ENCODE peak calls at places on chromosomes 3 and 15, in ten cellular contexts. One of them, this sample, is unnamed.

GRCh38 chr3:143529018-143529478 is 319.2 kb downstream of the SLC9A9 start:
- DNase-seq in astrocyte: no peak
- DNase-seq in effector memory CD4-positive, alpha-beta T cell: no peak
- DNase-seq in heart left ventricle: no peak
- DNase-seq in PC-9: no peak
- DNase-seq in fibroblast of lung: peak; percentile 56
- DNase-seq in GM06990: no peak
- DNase-seq in MM.1S: no peak
- DNase-seq in transverse colon: peak; percentile 10
- DNase-seq in SK-N-SH: no peak
- DNase-seq in this sample: no peak

GRCh38 chr15:40240619-40241304 is 1.9 kb downstream of the PAK6 start:
- DNase-seq in PC-9: no peak
- DNase-seq in effector memory CD4-positive, alpha-beta T cell: no peak
- DNase-seq in SK-N-SH: no peak
- DNase-seq in heart left ventricle: no peak
- DNase-seq in transverse colon: no peak
- DNase-seq in GM06990: no peak
- DNase-seq in fibroblast of lung: no peak
- DNase-seq in astrocyte: no peak
- DNase-seq in MM.1S: no peak
- DNase-seq in this sample: no peak

GRCh38 chr3:187992609-187993008 is 161.3 kb upstream of the LPP start:
- DNase-seq in GM06990: no peak
- DNase-seq in astrocyte: no peak
- DNase-seq in SK-N-SH: no peak
- DNase-seq in transverse colon: no peak
- DNase-seq in effector memory CD4-positive, alpha-beta T cell: no peak
- DNase-seq in fibroblast of lung: no peak
- DNase-seq in MM.1S: no peak
- DNase-seq in PC-9: no peak
- DNase-seq in heart left ventricle: no peak
- DNase-seq in this sample: no peak

GRCh38 chr15:95174281-95174680 is 942.9 kb downstream of the MCTP2 start:
- DNase-seq in transverse colon: no peak
- DNase-seq in fibroblast of lung: peak; percentile 43
- DNase-seq in MM.1S: no peak
- DNase-seq in GM06990: no peak
- DNase-seq in SK-N-SH: no peak
- DNase-seq in effector memory CD4-positive, alpha-beta T cell: no peak
- DNase-seq in PC-9: no peak
- DNase-seq in heart left ventricle: no peak
- DNase-seq in astrocyte: peak; percentile 27
- DNase-seq in this sample: no peak

GRCh38 chr3:154795582-154795981 is 284.5 kb upstream of the MME start:
- DNase-seq in fibroblast of lung: peak; percentile 83
- DNase-seq in MM.1S: no peak
- DNase-seq in GM06990: no peak
- DNase-seq in astrocyte: peak; percentile 94
- DNase-seq in transverse colon: no peak
- DNase-seq in heart left ventricle: no peak
- DNase-seq in SK-N-SH: no peak
- DNase-seq in PC-9: no peak
- DNase-seq in effector memory CD4-positive, alpha-beta T cell: no peak
- DNase-seq in this sample: no peak

GRCh38 chr15:57158589-57158988 is 217.7 kb upstream of the CGNL1 start:
- DNase-seq in heart left ventricle: peak; percentile 39
- DNase-seq in MM.1S: no peak
- DNase-seq in PC-9: no peak
- DNase-seq in astrocyte: peak; percentile 52
- DNase-seq in SK-N-SH: peak; percentile 9
- DNase-seq in fibroblast of lung: no peak
- DNase-seq in effector memory CD4-positive, alpha-beta T cell: no peak
- DNase-seq in GM06990: no peak
- DNase-seq in transverse colon: no peak
- DNase-seq in this sample: no peak

GRCh38 chr3:36678216-36679013 is 85.9 kb downstream of the DCLK3 start:
- DNase-seq in effector memory CD4-positive, alpha-beta T cell: no peak
- DNase-seq in transverse colon: no peak
- DNase-seq in astrocyte: peak; percentile 81
- DNase-seq in heart left ventricle: no peak
- DNase-seq in SK-N-SH: no peak
- DNase-seq in MM.1S: no peak
- DNase-seq in PC-9: no peak
- DNase-seq in fibroblast of lung: peak; percentile 42
- DNase-seq in GM06990: no peak
- DNase-seq in this sample: no peak

GRCh38 chr3:141294848-141295247 is 63.2 kb downstream of the PXYLP1 start:
- DNase-seq in astrocyte: peak; percentile 90
- DNase-seq in PC-9: peak; percentile 79
- DNase-seq in GM06990: no peak
- DNase-seq in effector memory CD4-positive, alpha-beta T cell: no peak
- DNase-seq in transverse colon: no peak
- DNase-seq in MM.1S: no peak
- DNase-seq in SK-N-SH: no peak
- DNase-seq in heart left ventricle: no peak
- DNase-seq in fibroblast of lung: peak; percentile 72
- DNase-seq in this sample: no peak

GRCh38 chr15:76346666-76347506 is 10.3 kb downstream of the ISL2 start:
- DNase-seq in SK-N-SH: peak; percentile 22
- DNase-seq in fibroblast of lung: peak; percentile 36
- DNase-seq in transverse colon: peak; percentile 38
- DNase-seq in astrocyte: no peak
- DNase-seq in GM06990: no peak
- DNase-seq in MM.1S: no peak
- DNase-seq in PC-9: no peak
- DNase-seq in heart left ventricle: no peak
- DNase-seq in effector memory CD4-positive, alpha-beta T cell: no peak
- DNase-seq in this sample: no peak
- H3K27me3 ChIP-seq in SK-N-SH: no peaks in the 10 kb centered on the region
- H3K27me3 ChIP-seq in fibroblast of lung: peaks cover 45% of the 10 kb centered on the region
- H3K27me3 ChIP-seq in transverse colon: peaks cover 69% of the 10 kb centered on the region
- H3K27me3 ChIP-seq in astrocyte: peaks cover 59% of the 10 kb centered on the region
- H3K27me3 ChIP-seq in GM06990: no peaks in the 10 kb centered on the region
- H3K27me3 ChIP-seq in MM.1S: no peaks in the 10 kb centered on the region
- H3K27me3 ChIP-seq in PC-9: no peaks in the 10 kb centered on the region
- H3K27me3 ChIP-seq in heart left ventricle: peaks cover 72% of the 10 kb centered on the region
- H3K27me3 ChIP-seq in effector memory CD4-positive, alpha-beta T cell: peaks cover 57% of the 10 kb centered on the region
- H3K27me3 ChIP-seq in this sample: peaks cover 16% of the 10 kb centered on the region

GRCh38 chr15:89377842-89378698 is 43.4 kb upstream of the POLG start:
- DNase-seq in MM.1S: no peak
- DNase-seq in SK-N-SH: no peak
- DNase-seq in effector memory CD4-positive, alpha-beta T cell: no peak
- DNase-seq in transverse colon: no peak
- DNase-seq in PC-9: peak; percentile 55
- DNase-seq in heart left ventricle: no peak
- DNase-seq in astrocyte: no peak
- DNase-seq in GM06990: no peak
- DNase-seq in fibroblast of lung: no peak
- DNase-seq in this sample: no peak
- H3K27me3 ChIP-seq in MM.1S: peaks cover 93% of the 10 kb centered on the region
- H3K27me3 ChIP-seq in SK-N-SH: no peaks in the 10 kb centered on the region
- H3K27me3 ChIP-seq in effector memory CD4-positive, alpha-beta T cell: peaks cover 48% of the 10 kb centered on the region
- H3K27me3 ChIP-seq in transverse colon: peaks cover 95% of the 10 kb centered on the region
- H3K27me3 ChIP-seq in PC-9: no peaks in the 10 kb centered on the region
- H3K27me3 ChIP-seq in heart left ventricle: peaks cover 97% of the 10 kb centered on the region
- H3K27me3 ChIP-seq in astrocyte: peaks cover 93% of the 10 kb centered on the region
- H3K27me3 ChIP-seq in GM06990: peaks cover 5% of the 10 kb centered on the region
- H3K27me3 ChIP-seq in fibroblast of lung: peaks cover 62% of the 10 kb centered on the region
- H3K27me3 ChIP-seq in this sample: peaks cover 2% of the 10 kb centered on the region

GRCh38 chr3:51549311-51549710 is 10.8 kb downstream of the RAD54L2 start:
- DNase-seq in transverse colon: no peak
- DNase-seq in heart left ventricle: no peak
- DNase-seq in effector memory CD4-positive, alpha-beta T cell: no peak
- DNase-seq in PC-9: no peak
- DNase-seq in MM.1S: no peak
- DNase-seq in SK-N-SH: no peak
- DNase-seq in GM06990: no peak
- DNase-seq in astrocyte: no peak
- DNase-seq in fibroblast of lung: no peak
- DNase-seq in this sample: no peak

GRCh38 chr3:51539291-51539891 is 872 bp downstream of the RAD54L2 start:
- DNase-seq in fibroblast of lung: peak; percentile 31
- DNase-seq in transverse colon: peak; percentile 9
- DNase-seq in GM06990: peak; percentile 18
- DNase-seq in effector memory CD4-positive, alpha-beta T cell: no peak
- DNase-seq in heart left ventricle: peak; percentile 31
- DNase-seq in MM.1S: peak; percentile 27
- DNase-seq in PC-9: peak; percentile 49
- DNase-seq in astrocyte: peak; percentile 83
- DNase-seq in SK-N-SH: peak; percentile 51
- DNase-seq in this sample: no peak

GRCh38 chr3:51547274-51547673 is 8.8 kb downstream of the RAD54L2 start:
- DNase-seq in fibroblast of lung: no peak
- DNase-seq in SK-N-SH: no peak
- DNase-seq in effector memory CD4-positive, alpha-beta T cell: no peak
- DNase-seq in astrocyte: no peak
- DNase-seq in heart left ventricle: no peak
- DNase-seq in GM06990: no peak
- DNase-seq in MM.1S: no peak
- DNase-seq in transverse colon: no peak
- DNase-seq in PC-9: no peak
- DNase-seq in this sample: no peak

GRCh38 chr3:51538459-51539290 is at the start of gene RAD54L2:
- DNase-seq in GM06990: peak; percentile 88
- DNase-seq in PC-9: peak; percentile 52
- DNase-seq in effector memory CD4-positive, alpha-beta T cell: peak; percentile 54
- DNase-seq in heart left ventricle: peak; percentile 88
- DNase-seq in SK-N-SH: peak; percentile 93
- DNase-seq in MM.1S: peak; percentile 82
- DNase-seq in fibroblast of lung: peak; percentile 85
- DNase-seq in astrocyte: peak; percentile 69
- DNase-seq in transverse colon: peak; percentile 86
- DNase-seq in this sample: no peak

DNA sequence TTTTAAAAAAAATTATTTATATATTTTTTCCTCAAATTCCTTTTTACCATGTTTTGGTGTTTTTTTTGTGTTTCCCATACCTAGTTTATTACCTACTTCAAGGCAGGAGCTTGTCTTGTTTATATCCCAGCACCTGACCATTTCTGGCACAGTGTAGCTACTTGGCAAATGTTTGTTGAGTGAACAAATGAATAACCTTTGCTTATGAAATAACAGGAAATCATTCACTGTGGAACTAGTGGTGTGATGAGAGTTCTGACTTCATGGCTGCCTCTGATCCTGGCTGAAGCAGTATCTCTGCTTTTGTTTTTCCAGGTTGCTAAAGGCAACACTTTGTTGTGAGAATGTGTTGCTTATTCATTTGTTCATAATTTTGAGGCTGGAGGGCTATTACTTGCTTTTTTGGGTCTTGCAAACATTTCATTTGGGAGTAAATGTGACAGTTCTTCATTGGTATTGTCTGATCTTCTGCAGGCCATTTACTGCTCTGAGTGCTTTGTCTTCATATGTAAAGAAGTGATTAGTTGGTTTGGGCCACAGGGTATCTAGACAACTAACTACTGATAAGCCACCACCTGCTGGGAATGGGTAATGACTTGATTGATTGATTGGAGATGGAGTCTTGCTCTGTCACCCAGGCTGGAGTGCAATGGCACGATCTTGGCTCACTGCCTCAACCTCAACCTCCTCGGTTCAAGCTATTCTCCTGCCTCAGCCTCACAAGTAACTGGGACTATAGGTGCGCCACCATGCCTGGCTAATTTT is 5.7 kb downstream of the RAD54L2 start:
- DNase-seq in fibroblast of lung: no peak
- DNase-seq in effector memory CD4-positive, alpha-beta T cell: no peak
- DNase-seq in PC-9: no peak
- DNase-seq in MM.1S: no peak
- DNase-seq in GM06990: no peak
- DNase-seq in transverse colon: no peak
- DNase-seq in astrocyte: no peak
- DNase-seq in heart left ventricle: no peak
- DNase-seq in SK-N-SH: no peak
- DNase-seq in this sample: no peak
- H3K27me3 ChIP-seq in fibroblast of lung: no peaks in the 10 kb centered on the region
- H3K27me3 ChIP-seq in effector memory CD4-positive, alpha-beta T cell: no peaks in the 10 kb centered on the region
- H3K27me3 ChIP-seq in PC-9: no peaks in the 10 kb centered on the region
- H3K27me3 ChIP-seq in MM.1S: no peaks in the 10 kb centered on the region
- H3K27me3 ChIP-seq in GM06990: no peaks in the 10 kb centered on the region
- H3K27me3 ChIP-seq in transverse colon: no peaks in the 10 kb centered on the region
- H3K27me3 ChIP-seq in astrocyte: no peaks in the 10 kb centered on the region
- H3K27me3 ChIP-seq in heart left ventricle: no peaks in the 10 kb centered on the region
- H3K27me3 ChIP-seq in SK-N-SH: no peaks in the 10 kb centered on the region
- H3K27me3 ChIP-seq in this sample: no peaks in the 10 kb centered on the region

GRCh38 chr3:151168269-151169094 is 34.5 kb downstream of the GPR171 start:
- DNase-seq in astrocyte: peak; percentile 20
- DNase-seq in GM06990: no peak
- DNase-seq in PC-9: peak; percentile 53
- DNase-seq in SK-N-SH: peak; percentile 62
- DNase-seq in MM.1S: peak; percentile 64
- DNase-seq in effector memory CD4-positive, alpha-beta T cell: peak; percentile 59
- DNase-seq in fibroblast of lung: peak; percentile 63
- DNase-seq in transverse colon: peak; percentile 87
- DNase-seq in heart left ventricle: peak; percentile 77
- DNase-seq in this sample: peak; percentile 28

GRCh38 chr3:151166161-151166560 is 36.9 kb downstream of the GPR171 start:
- DNase-seq in fibroblast of lung: peak; percentile 5
- DNase-seq in SK-N-SH: no peak
- DNase-seq in effector memory CD4-positive, alpha-beta T cell: no peak
- DNase-seq in GM06990: no peak
- DNase-seq in heart left ventricle: no peak
- DNase-seq in PC-9: no peak
- DNase-seq in astrocyte: no peak
- DNase-seq in transverse colon: no peak
- DNase-seq in MM.1S: no peak
- DNase-seq in this sample: no peak

GRCh38 chr3:151171145-151171544 is 31.9 kb downstream of the GPR171 start:
- DNase-seq in MM.1S: peak; percentile 52
- DNase-seq in effector memory CD4-positive, alpha-beta T cell: no peak
- DNase-seq in GM06990: peak; percentile 26
- DNase-seq in SK-N-SH: no peak
- DNase-seq in transverse colon: peak; percentile 39
- DNase-seq in heart left ventricle: peak; percentile 32
- DNase-seq in PC-9: no peak
- DNase-seq in astrocyte: no peak
- DNase-seq in fibroblast of lung: no peak
- DNase-seq in this sample: no peak

GRCh38 chr3:151169262-151169661 is 33.8 kb downstream of the GPR171 start:
- DNase-seq in SK-N-SH: no peak
- DNase-seq in astrocyte: no peak
- DNase-seq in GM06990: no peak
- DNase-seq in PC-9: no peak
- DNase-seq in MM.1S: no peak
- DNase-seq in heart left ventricle: peak; percentile 32
- DNase-seq in transverse colon: no peak
- DNase-seq in fibroblast of lung: no peak
- DNase-seq in effector memory CD4-positive, alpha-beta T cell: no peak
- DNase-seq in this sample: no peak

DNA sequence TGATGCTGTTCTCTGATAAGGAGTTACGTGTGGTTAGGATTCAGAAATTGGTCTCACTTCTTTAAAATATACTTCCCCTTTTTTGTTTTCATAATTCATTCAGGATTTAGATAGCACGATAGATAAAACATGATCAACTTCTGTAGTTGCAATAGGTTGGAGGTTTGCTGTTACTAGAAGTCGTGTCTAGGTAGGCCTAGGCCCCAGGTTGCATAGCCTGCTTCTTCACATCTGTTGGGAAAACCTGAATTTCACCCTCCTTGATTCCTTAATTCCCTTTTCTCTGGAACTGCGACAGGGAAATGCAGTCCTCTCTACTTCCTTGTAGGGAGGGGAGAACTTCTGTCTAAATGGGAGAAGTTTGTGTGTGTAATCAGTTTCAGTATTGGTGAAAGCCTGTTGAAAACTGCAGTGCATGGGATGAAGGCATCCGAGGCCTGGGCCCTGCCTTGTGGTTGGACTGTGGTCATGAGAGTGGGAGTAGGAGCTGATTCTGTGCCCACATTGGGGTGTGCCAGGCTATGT is 33.3 kb downstream of the GPR171 start:
- DNase-seq in MM.1S: peak; percentile 14
- DNase-seq in heart left ventricle: peak; percentile 53
- DNase-seq in astrocyte: peak; percentile 33
- DNase-seq in fibroblast of lung: no peak
- DNase-seq in effector memory CD4-positive, alpha-beta T cell: no peak
- DNase-seq in PC-9: no peak
- DNase-seq in GM06990: peak; percentile 48
- DNase-seq in SK-N-SH: no peak
- DNase-seq in transverse colon: peak; percentile 32
- DNase-seq in this sample: no peak
- H3K27me3 ChIP-seq in MM.1S: no peaks in the 10 kb centered on the region
- H3K27me3 ChIP-seq in heart left ventricle: no peaks in the 10 kb centered on the region
- H3K27me3 ChIP-seq in astrocyte: no peaks in the 10 kb centered on the region
- H3K27me3 ChIP-seq in fibroblast of lung: no peaks in the 10 kb centered on the region
- H3K27me3 ChIP-seq in effector memory CD4-positive, alpha-beta T cell: no peaks in the 10 kb centered on the region
- H3K27me3 ChIP-seq in PC-9: no peaks in the 10 kb centered on the region
- H3K27me3 ChIP-seq in GM06990: no peaks in the 10 kb centered on the region
- H3K27me3 ChIP-seq in SK-N-SH: peaks cover 5% of the 10 kb centered on the region
- H3K27me3 ChIP-seq in transverse colon: no peaks in the 10 kb centered on the region
- H3K27me3 ChIP-seq in this sample: no peaks in the 10 kb centered on the region

This sample was measured in Panc1.